ENCODE peak calls at places on chromosomes 2 and 18, in five cellular contexts. U is A549; E is effector memory CD4-positive, alpha-beta T cell; T is left lung; G is neuronal stem cell. L is an unnamed sample. For H3K9me3 and H3K4me1, the result is how much of the 10 kb centered on the place peaks cover.

GRCh38 chr2:45823723-45824206 is 172.3 kb downstream of the PRKCE start:
- DNase-seq in E (no peak), T (peak), G (no peak), U (peak), L (no peak)

GRCh38 chr2:54149623-54150501 is 34.4 kb downstream of the ACYP2 start:
- DNase-seq in G (no peak), E (no peak), T (no peak), U (no peak), L (no peak)

GRCh38 chr2:150388289-150388625 is 99.2 kb downstream of the RND3 start:
- DNase-seq in E (no peak), T (no peak), U (no peak), G (no peak), L (no peak)

GRCh38 chr18:28905509-28905908 is 728.6 kb upstream of the CDH2 start:
- DNase-seq in T (no peak), E (no peak), G (no peak), U (no peak), L (no peak)

GRCh38 chr2:158142568-158143332 is 41.1 kb downstream of the UPP2 start:
- DNase-seq in G (no peak), E (no peak), U (no peak), T (no peak), L (no peak)

GRCh38 chr18:72871091-72871490 is 3.3 kb upstream of the NETO1 start:
- DNase-seq in U (no peak), T (no peak), G (no peak), E (no peak), L (no peak)

GRCh38 chr2:96773922-96774321 is 13.2 kb downstream of the CNNM4 start:
- DNase-seq in G (no peak), U (no peak), T (no peak), E (peak), L (no peak)

GRCh38 chr18:57534535-57534934 is 52.0 kb downstream of the FECH start:
- DNase-seq in G (no peak), T (no peak), E (no peak), U (no peak), L (no peak)

GRCh38 chr18:36378194-36378593 is 80.7 kb downstream of the FHOD3 start:
- DNase-seq in E (no peak), T (no peak), G (no peak), U (no peak), L (no peak)

GRCh38 chr2:144890828-144891227 is 370.9 kb upstream of the ZEB2 start:
- DNase-seq in E (no peak), T (no peak), G (no peak), U (peak), L (no peak)

GRCh38 chr2:42102606-42103450 is 55.0 kb downstream of the PKDCC start:
- DNase-seq in T (peak), G (peak), E (no peak), U (no peak), L (no peak)

GRCh38 chr18:13611616-13612110 is 114.7 kb downstream of the FAM210A start:
- DNase-seq in G (peak), E (no peak), U (no peak), T (peak), L (no peak)

GRCh38 chr2:233007739-233008138 is 5.3 kb downstream of the NGEF start:
- DNase-seq in E (no peak), U (no peak), G (no peak), T (no peak), L (no peak)

GRCh38 chr2:47043142-47043890 is 111.8 kb downstream of the STPG4 start:
- DNase-seq in G (no peak), E (no peak), U (peak), T (no peak), L (peak)
- H3K9me3 ChIP-seq in G (under half), E (under half), U (under half), T (under half), L (under half)

DNA sequence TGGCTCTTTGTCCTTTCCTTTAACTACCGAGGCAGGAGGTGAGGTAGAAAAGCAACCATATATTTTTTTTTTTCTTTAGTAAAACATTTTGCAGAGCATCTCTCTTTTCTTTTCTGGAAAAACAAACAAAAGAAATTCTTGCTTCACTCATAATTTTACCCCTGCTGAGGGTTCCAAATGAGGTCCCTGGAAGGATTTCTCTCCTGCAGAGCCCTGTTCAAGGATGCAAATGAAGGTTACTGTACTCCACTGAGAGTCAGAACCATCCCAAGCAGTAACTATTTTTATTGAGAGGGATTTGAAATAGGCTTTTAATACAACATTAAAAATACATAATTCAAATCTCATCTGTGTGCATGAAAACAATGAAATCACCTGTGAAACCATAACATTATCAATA is 19.5 kb upstream of the MYO1B start:
- DNase-seq in T (no peak), U (no peak), G (no peak), E (no peak), L (no peak)
- H3K4me1 ChIP-seq in T (under half), U (under half), G (under half), E (under half), L (under half)

DNA sequence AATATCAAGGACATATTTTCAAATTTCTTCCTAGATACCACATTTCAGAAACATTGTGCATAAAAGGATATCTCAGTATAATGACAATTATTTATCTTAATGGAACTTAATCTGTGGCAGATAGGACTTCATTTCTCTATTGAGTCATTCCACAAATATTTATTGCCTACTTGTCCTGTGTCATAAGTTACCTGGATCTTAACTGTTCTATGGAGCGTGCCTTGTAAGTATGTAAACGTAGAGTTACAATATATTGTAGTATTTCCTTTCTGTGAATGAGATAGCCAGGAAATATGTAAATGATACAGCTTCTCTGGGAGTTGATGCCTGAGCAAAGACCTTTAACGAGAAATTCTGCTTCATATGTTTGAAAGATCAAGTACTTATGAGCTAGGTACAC is 2.5 kb downstream of the AGFG1 start:
- DNase-seq in E (no peak), T (no peak), G (no peak), U (no peak), L (no peak)
- H3K4me3 ChIP-seq in E (no peak), T (peak), G (no peak), U (peak), L (peak)

DNA sequence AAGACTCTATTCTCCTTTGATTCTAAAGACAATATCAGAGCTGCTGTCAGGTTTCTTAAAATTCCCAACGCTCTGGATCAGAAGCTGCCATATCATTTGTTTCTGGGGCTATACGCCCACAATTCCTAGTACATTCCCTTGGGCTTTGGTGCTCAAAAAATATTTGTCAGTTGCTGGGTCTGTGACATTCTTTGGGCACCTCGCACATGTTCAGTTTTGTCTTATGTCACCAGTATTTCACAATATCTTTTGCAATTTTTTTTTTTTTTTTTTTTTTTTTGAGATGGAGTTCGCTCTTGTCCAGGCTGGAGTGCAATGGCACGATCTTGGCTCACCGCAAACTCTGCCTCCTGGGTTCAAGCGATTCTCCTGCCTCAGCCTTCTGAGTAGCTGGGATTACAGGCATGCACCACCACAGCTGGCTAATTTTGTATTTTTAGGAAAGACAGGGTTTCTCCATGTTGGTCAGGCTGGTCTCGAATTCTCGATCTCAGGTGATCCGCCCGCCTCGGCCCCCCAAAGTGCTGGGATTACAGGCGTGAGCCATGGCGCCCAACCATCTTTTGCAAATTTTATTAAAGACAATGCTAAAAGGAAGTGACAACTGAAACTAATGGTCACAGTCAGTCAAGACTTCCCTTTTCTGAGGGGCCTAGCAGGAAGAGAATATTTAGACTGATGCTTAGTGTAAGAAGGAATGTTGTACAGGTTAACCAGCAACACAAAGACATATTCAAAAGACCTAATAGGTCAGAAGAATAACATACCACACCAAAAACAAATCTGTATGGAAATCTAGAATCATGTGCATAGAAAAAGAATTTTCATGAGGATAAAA is 6.8 kb downstream of the ZNF397 start:
- DNase-seq in U (no peak), E (no peak), T (no peak), G (no peak), L (no peak)
- H3K9me3 ChIP-seq in U (half or more), E (under half), T (under half), G (under half), L (under half)

DNA sequence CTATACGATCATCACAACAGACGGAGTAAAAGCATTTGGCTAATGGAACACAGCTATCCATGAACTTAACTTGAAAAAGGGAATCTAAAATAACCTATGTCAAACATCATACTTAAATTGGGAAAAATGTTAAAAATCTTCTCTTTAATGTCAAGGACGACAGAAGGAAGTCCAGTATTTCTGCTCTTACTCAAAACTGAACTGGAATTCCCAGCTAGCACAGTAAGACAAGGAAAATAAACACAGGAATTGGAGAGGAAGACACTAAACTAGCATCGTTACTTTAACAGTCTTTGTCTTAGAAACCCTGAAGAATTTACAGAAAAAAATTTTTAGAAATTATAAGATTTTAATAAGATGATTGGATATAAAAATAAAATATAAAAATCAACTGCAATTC is 112.6 kb downstream of the HDAC4 start:
- DNase-seq in U (no peak), G (no peak), T (no peak), E (no peak), L (no peak)
- H3K4me1 ChIP-seq in U (under half), G (under half), T (under half), E (under half), L (under half)

DNA sequence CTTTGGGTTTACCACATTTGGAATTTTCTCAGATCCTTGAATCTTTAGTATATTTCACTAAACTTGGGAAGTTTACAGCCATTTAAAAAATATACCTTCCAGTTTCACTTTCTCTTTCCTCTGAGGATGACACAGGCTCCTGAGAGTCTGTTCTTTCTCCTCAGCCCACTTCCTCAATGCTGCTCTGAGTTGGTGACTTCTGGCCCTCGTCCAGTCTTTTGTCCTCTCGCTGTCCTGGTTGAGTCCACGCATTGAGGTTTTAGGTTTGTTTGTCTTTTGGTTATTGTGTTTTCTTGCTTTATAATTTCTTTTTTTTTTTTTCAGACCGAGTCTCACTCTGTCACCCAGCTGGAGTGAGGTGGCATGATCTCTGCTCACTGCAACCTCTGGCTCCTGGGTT is 40.7 kb upstream of the GALR1 start:
- DNase-seq in T (peak), U (no peak), E (no peak), G (no peak), L (no peak)
- H3K4me3 ChIP-seq in T (peak), U (no peak), E (peak), G (no peak), L (no peak)

L was measured in RWPE2.